ENCODE peak calls at places on chromosomes 11 and 22, in five cellular contexts. One of them, this sample, is unnamed.
A peak's percentile ranks its signal among the peaks of the same experiment; 100 is the strongest.

GRCh38 chr11:7495997-7496545 is 10.8 kb downstream of the OLFML1 start:
- DNase-seq in fibroblast of the aortic adventitia: no peak
- DNase-seq in right lobe of liver: no peak
- DNase-seq in fibroblast of lung: no peak
- DNase-seq in psoas muscle: no peak
- DNase-seq in this sample: no peak

GRCh38 chr11:2779981-2780849 is 80.4 kb upstream of the KCNQ1OT1 start:
- DNase-seq in fibroblast of the aortic adventitia: no peak
- DNase-seq in right lobe of liver: peak; percentile 52
- DNase-seq in fibroblast of lung: no peak
- DNase-seq in psoas muscle: peak; percentile 58
- DNase-seq in this sample: no peak

GRCh38 chr22:33542153-33542552 is 378.1 kb downstream of the LARGE1 start:
- DNase-seq in fibroblast of the aortic adventitia: no peak
- DNase-seq in right lobe of liver: peak; percentile 77
- DNase-seq in fibroblast of lung: no peak
- DNase-seq in psoas muscle: no peak
- DNase-seq in this sample: no peak

GRCh38 chr11:118194835-118195627 is 18.6 kb upstream of the SCN2B start:
- DNase-seq in fibroblast of the aortic adventitia: peak; percentile 94
- DNase-seq in right lobe of liver: peak; percentile 94
- DNase-seq in fibroblast of lung: peak; percentile 65
- DNase-seq in psoas muscle: peak; percentile 91
- DNase-seq in this sample: peak; percentile 17

GRCh38 chr22:48278620-48279464 is 1516.4 kb downstream of the TBC1D22A start:
- DNase-seq in fibroblast of the aortic adventitia: no peak
- DNase-seq in right lobe of liver: no peak
- DNase-seq in fibroblast of lung: no peak
- DNase-seq in psoas muscle: no peak
- DNase-seq in this sample: no peak

GRCh38 chr22:45329536-45329936 is 19.8 kb downstream of the FAM118A start:
- DNase-seq in fibroblast of the aortic adventitia: no peak
- DNase-seq in right lobe of liver: peak; percentile 96
- DNase-seq in fibroblast of lung: no peak
- DNase-seq in psoas muscle: peak; percentile 95
- DNase-seq in this sample: no peak

GRCh38 chr22:23715811-23716355 is 25.1 kb downstream of the RGL4 start:
- DNase-seq in fibroblast of the aortic adventitia: peak; percentile 2
- DNase-seq in right lobe of liver: no peak
- DNase-seq in fibroblast of lung: peak; percentile 3
- DNase-seq in psoas muscle: no peak
- DNase-seq in this sample: no peak

GRCh38 chr11:697028-697491 is 1.4 kb downstream of the TMEM80 start:
- DNase-seq in fibroblast of the aortic adventitia: peak; percentile 94
- DNase-seq in right lobe of liver: no peak
- DNase-seq in fibroblast of lung: peak; percentile 93
- DNase-seq in psoas muscle: no peak
- DNase-seq in this sample: peak; percentile 87

GRCh38 chr11:64918056-64918455 is 1.0 kb upstream of the ATG2A start:
- DNase-seq in fibroblast of the aortic adventitia: peak; percentile 65
- DNase-seq in right lobe of liver: no peak
- DNase-seq in fibroblast of lung: peak; percentile 59
- DNase-seq in psoas muscle: no peak
- DNase-seq in this sample: peak; percentile 71

GRCh38 chr11:27239305-27239942 is 123.6 kb downstream of the CCDC34 start:
- DNase-seq in fibroblast of the aortic adventitia: peak; percentile 95
- DNase-seq in right lobe of liver: no peak
- DNase-seq in fibroblast of lung: peak; percentile 98
- DNase-seq in psoas muscle: no peak
- DNase-seq in this sample: peak; percentile 57

GRCh38 chr11:118622376-118623290 is 15.2 kb downstream of the PHLDB1 start:
- DNase-seq in fibroblast of the aortic adventitia: peak; percentile 63
- DNase-seq in right lobe of liver: no peak
- DNase-seq in fibroblast of lung: peak; percentile 90
- DNase-seq in psoas muscle: peak; percentile 88
- DNase-seq in this sample: peak; percentile 76

GRCh38 chr11:47177846-47178245 is 1.2 kb upstream of the ARFGAP2 start:
- DNase-seq in fibroblast of the aortic adventitia: no peak
- DNase-seq in right lobe of liver: peak; percentile 89
- DNase-seq in fibroblast of lung: no peak
- DNase-seq in psoas muscle: peak; percentile 88
- DNase-seq in this sample: no peak

GRCh38 chr22:47176573-47177333 is 414.3 kb downstream of the TBC1D22A start:
- DNase-seq in fibroblast of the aortic adventitia: no peak
- DNase-seq in right lobe of liver: peak; percentile 32
- DNase-seq in fibroblast of lung: no peak
- DNase-seq in psoas muscle: peak; percentile 47
- DNase-seq in this sample: no peak

GRCh38 chr11:64694821-64695365 is 28.1 kb downstream of the NRXN2 start:
- DNase-seq in fibroblast of the aortic adventitia: no peak
- DNase-seq in right lobe of liver: no peak
- DNase-seq in fibroblast of lung: no peak
- DNase-seq in psoas muscle: no peak
- DNase-seq in this sample: no peak

GRCh38 chr11:113384551-113384950 is 3.0 kb upstream of the ANKK1 start:
- DNase-seq in fibroblast of the aortic adventitia: peak; percentile 89
- DNase-seq in right lobe of liver: no peak
- DNase-seq in fibroblast of lung: peak; percentile 96
- DNase-seq in psoas muscle: no peak
- DNase-seq in this sample: peak; percentile 90

GRCh38 chr11:32659672-32660071 is 76.0 kb downstream of the EIF3M start:
- DNase-seq in fibroblast of the aortic adventitia: peak; percentile 22
- DNase-seq in right lobe of liver: no peak
- DNase-seq in fibroblast of lung: peak; percentile 1
- DNase-seq in psoas muscle: no peak
- DNase-seq in this sample: no peak

GRCh38 chr11:123196060-123196714 is 1.1 kb upstream of the CLMP start:
- DNase-seq in fibroblast of the aortic adventitia: no peak
- DNase-seq in right lobe of liver: no peak
- DNase-seq in fibroblast of lung: no peak
- DNase-seq in psoas muscle: no peak
- DNase-seq in this sample: no peak
- H3K4me3 ChIP-seq in fibroblast of the aortic adventitia: peak overlapping the region; percentile 87
- H3K4me3 ChIP-seq in right lobe of liver: no peak overlapping the region
- H3K4me3 ChIP-seq in fibroblast of lung: no peak overlapping the region
- H3K4me3 ChIP-seq in psoas muscle: peak overlapping the region; percentile 60
- H3K4me3 ChIP-seq in this sample: no peak overlapping the region

GRCh38 chr11:73242291-73243092 is 24.4 kb downstream of the P2RY2 start:
- DNase-seq in fibroblast of the aortic adventitia: peak; percentile 79
- DNase-seq in right lobe of liver: peak; percentile 77
- DNase-seq in fibroblast of lung: peak; percentile 60
- DNase-seq in psoas muscle: peak; percentile 90
- DNase-seq in this sample: peak; percentile 70
- H3K4me3 ChIP-seq in fibroblast of the aortic adventitia: no peak overlapping the region
- H3K4me3 ChIP-seq in right lobe of liver: no peak overlapping the region
- H3K4me3 ChIP-seq in fibroblast of lung: no peak overlapping the region
- H3K4me3 ChIP-seq in psoas muscle: no peak overlapping the region
- H3K4me3 ChIP-seq in this sample: peak overlapping the region; percentile 19

DNA sequence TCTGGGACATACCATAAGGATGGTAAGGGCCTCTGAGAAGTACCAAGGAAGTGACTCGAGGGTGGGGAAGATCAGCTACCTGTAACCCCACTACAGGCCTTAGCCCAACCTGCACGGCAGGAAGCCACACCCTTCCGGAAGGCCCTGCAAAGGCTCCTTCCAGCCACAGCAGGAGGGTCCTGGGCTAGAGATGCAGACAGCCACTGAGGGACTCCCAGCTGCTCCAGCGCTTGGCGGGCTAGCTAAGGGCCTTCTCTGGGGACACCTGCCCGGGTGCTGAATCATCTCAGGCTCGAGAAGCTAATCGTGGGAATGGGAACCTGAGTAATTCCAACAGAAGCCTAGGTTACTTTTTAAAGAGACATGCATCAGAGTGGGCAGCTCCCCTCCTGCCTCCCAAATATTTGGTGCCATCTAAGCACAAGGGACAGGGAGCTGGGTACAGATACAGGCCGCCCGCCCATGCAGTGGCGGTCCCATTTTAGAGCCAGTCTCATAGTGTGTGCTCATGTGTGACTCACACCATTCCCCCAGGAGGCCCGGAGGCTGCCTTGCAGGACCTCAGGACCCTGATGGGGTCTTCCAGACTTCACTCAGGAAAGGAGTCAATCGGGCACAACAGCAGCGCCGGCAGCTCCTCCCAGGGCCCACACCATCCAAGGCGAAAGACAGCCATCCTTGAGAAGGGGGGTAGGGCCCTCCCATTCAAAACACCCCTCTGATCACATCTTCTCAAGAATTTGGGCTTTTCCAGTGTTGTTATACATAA is 8.0 kb downstream of the MYH9 start:
- DNase-seq in fibroblast of the aortic adventitia: no peak
- DNase-seq in right lobe of liver: no peak
- DNase-seq in fibroblast of lung: peak; percentile 64
- DNase-seq in psoas muscle: no peak
- DNase-seq in this sample: peak; percentile 64
- H3K4me3 ChIP-seq in fibroblast of the aortic adventitia: no peak overlapping the region
- H3K4me3 ChIP-seq in right lobe of liver: no peak overlapping the region
- H3K4me3 ChIP-seq in fibroblast of lung: peak overlapping the region; percentile 35
- H3K4me3 ChIP-seq in psoas muscle: peak overlapping the region; percentile 28
- H3K4me3 ChIP-seq in this sample: no peak overlapping the region

DNA sequence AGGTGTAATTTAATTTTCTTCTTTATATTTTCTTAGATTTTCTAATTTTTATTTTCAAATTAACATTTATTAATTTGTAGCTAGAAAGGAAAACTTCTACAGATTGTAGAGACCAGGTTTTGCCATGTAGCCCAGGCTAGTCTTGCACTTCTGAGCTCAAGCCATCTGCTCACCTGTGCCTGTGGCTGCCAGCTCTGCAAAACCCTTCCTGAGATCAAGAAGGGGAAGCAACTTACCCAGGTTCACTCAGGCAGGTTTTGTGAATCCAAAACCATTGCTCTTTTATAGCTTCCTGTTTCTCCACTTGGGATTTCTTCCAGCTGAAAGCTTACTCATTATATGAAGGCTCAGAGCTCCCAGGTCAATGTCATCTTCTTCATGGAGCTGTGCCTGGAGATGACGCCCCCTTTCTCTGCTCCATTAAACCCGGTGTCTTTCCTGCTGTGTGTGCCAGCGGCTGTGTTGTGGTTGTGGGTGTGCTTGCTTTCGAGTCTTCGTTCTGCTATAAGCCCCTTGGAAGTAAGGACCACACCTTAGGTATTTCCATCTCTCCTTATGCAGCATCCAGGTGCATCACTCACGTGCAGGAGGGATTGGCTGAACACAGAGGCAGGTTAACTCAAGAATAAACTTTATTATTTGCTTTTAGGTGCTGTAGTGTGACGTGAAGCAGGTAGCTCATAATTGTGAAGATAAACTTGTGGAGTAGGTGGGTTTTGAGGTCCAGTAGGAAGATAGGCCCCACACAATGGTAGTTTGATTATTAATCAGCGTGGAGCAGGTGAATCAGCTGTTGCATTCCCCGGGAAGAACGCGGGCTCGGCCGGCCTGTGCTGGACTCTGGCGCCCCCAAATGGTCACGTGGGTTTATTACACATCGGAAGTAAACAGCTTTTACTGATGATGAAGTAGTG is 42.2 kb upstream of the INCENP start:
- DNase-seq in fibroblast of the aortic adventitia: peak; percentile 81
- DNase-seq in right lobe of liver: peak; percentile 82
- DNase-seq in fibroblast of lung: peak; percentile 45
- DNase-seq in psoas muscle: peak; percentile 83
- DNase-seq in this sample: peak; percentile 67
- H3K4me3 ChIP-seq in fibroblast of the aortic adventitia: peak overlapping the region; percentile 0
- H3K4me3 ChIP-seq in right lobe of liver: no peak overlapping the region
- H3K4me3 ChIP-seq in fibroblast of lung: peak overlapping the region; percentile 20
- H3K4me3 ChIP-seq in psoas muscle: no peak overlapping the region
- H3K4me3 ChIP-seq in this sample: no peak overlapping the region

This sample was measured in astrocyte of the spinal cord.